ENCODE peak calls at places on chromosomes 16 and 17, in ten cellular contexts. B, P, C, O, I, W, A, R, M and U are unnamed samples.

GRCh38 chr17:17416400-17417360 is 60.1 kb upstream of the MED9 start:
- DNase-seq in B (peak; percentile 58), R (peak; percentile 79), C (peak; percentile 94), P (no peak), M (no peak), W (no peak), I (no peak), A (no peak), O (peak; percentile 58), U (peak; percentile 86)

GRCh38 chr17:78359936-78360370 is at the start of gene SOCS3:
- DNase-seq in R (peak; percentile 91), W (peak; percentile 75), O (peak; percentile 95), B (peak; percentile 94), A (peak; percentile 94), M (peak; percentile 79), P (peak; percentile 96), C (peak; percentile 98), I (peak; percentile 95), U (peak; percentile 99)

GRCh38 chr17:10550014-10550413 is 556 bp upstream of the MYH2 start:
- DNase-seq in M (no peak), O (no peak), R (no peak), B (no peak), C (no peak), A (no peak), P (no peak), I (no peak), W (no peak), U (no peak)

GRCh38 chr16:30953511-30954124 is 3.9 kb upstream of the SETD1A start:
- DNase-seq in O (peak; percentile 56), P (peak; percentile 76), W (peak; percentile 87), C (peak; percentile 80), B (peak; percentile 74), R (peak; percentile 52), A (peak; percentile 76), M (no peak), I (peak; percentile 54), U (peak; percentile 52)

GRCh38 chr16:86951831-86952598 is 365.2 kb downstream of the C16orf95 start:
- DNase-seq in A (no peak), P (no peak), I (no peak), C (peak; percentile 68), B (no peak), O (no peak), M (no peak), R (no peak), W (no peak), U (no peak)

GRCh38 chr17:33120103-33120502 is 128.5 kb downstream of the SPACA3 start:
- DNase-seq in I (no peak), R (peak; percentile 18), B (no peak), O (no peak), C (no peak), W (no peak), A (no peak), M (no peak), P (no peak), U (no peak)

GRCh38 chr17:3033248-3033640 is 30.2 kb downstream of the OR1D5 start:
- DNase-seq in A (peak; percentile 44), I (no peak), R (no peak), P (peak; percentile 34), W (no peak), C (no peak), M (no peak), B (no peak), O (no peak), U (peak; percentile 16)

GRCh38 chr16:70784692-70785317 is 16.2 kb downstream of the VAC14 start:
- DNase-seq in A (no peak), W (no peak), M (no peak), P (no peak), I (no peak), R (no peak), C (no peak), O (no peak), B (no peak), U (no peak)

GRCh38 chr16:51113254-51114125 is 37.6 kb downstream of the SALL1 start:
- DNase-seq in A (no peak), R (no peak), O (no peak), M (no peak), C (no peak), B (no peak), W (no peak), P (no peak), I (no peak), U (no peak)

DNA sequence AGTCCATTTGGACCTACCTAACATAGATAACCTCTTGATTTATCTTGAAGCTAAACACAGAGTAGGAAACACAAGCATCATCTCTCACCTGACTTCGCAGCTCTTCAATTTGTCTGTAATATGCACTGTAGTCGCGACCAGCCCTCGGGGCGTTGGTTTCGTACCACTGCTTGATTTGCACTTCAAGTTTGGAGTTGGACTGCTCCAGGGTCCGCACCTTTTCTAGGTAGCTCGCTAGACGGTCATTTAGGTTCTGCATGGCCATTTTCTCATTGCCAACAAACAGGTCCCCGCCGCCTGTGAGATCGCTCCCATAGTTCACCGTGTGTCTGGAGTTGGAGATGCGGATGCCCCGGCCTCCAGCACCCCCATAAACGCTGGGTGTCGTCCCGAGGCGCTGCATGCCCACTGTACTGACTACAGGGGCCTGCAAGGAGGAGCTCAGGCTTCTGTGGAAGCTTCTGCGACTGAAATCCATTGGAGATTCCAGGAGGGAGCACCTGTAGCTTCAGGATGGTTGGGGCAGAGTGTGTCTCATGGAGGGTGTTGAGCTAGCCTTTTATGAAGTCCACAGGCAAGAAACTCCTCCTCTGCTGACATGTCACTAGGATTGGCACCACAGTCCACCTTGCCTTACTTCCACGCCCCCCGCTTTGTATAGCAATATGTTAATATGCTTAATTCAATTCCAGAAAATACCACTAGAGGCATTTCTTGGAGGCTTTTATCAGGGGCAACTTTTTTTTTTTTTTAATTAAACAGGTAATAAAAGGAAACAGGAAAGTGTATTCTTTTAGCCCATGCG is at the start of gene KRT20:
- DNase-seq in B (no peak), R (no peak), W (no peak), M (no peak), A (peak; percentile 74), I (no peak), O (no peak), C (no peak), P (no peak), U (peak; percentile 30)
- TF ChIP-seq CTCF in B (no peak), R (no peak), W (no peak), M (no peak), A (peak; percentile 23), I (no peak), O (no peak), C (no peak), P (no peak), U (no peak)

GRCh38 chr17:4204190-4204589 is 59.6 kb downstream of the ANKFY1 start:
- DNase-seq in P (no peak), R (no peak), O (no peak), I (no peak), A (no peak), C (no peak), W (no peak), B (no peak), M (no peak), U (no peak)

GRCh38 chr17:4198995-4199394 is 56.0 kb downstream of the CYB5D2 start:
- DNase-seq in B (no peak), M (no peak), C (no peak), P (no peak), W (no peak), R (no peak), O (no peak), I (no peak), A (no peak), U (no peak)

GRCh38 chr17:4204676-4205075 is 59.1 kb downstream of the ANKFY1 start:
- DNase-seq in W (no peak), P (peak; percentile 74), C (peak; percentile 85), R (peak; percentile 36), B (peak; percentile 81), M (no peak), I (peak; percentile 49), O (no peak), A (no peak), U (no peak)

GRCh38 chr17:4199818-4200402 is 56.9 kb downstream of the CYB5D2 start:
- DNase-seq in O (no peak), P (no peak), B (no peak), C (peak; percentile 45), M (no peak), I (no peak), A (no peak), W (no peak), R (peak; percentile 27), U (no peak)

GRCh38 chr17:4201231-4201630 is 58.2 kb downstream of the CYB5D2 start:
- DNase-seq in W (no peak), R (no peak), C (no peak), A (no peak), I (no peak), B (no peak), O (no peak), M (no peak), P (no peak), U (no peak)
- H3K4me1 ChIP-seq in W (no peaks in the 10 kb centered on the region), R (peaks cover 11% of the 10 kb centered on the region), C (no peaks in the 10 kb centered on the region), A (no peaks in the 10 kb centered on the region), I (peaks cover 13% of the 10 kb centered on the region), B (peaks cover 16% of the 10 kb centered on the region), O (peaks cover 4% of the 10 kb centered on the region), M (no peaks in the 10 kb centered on the region), P (peaks cover 10% of the 10 kb centered on the region), U (peaks cover 3% of the 10 kb centered on the region)

GRCh38 chr17:4908301-4908700 is 5.4 kb upstream of the CHRNE start:
- DNase-seq in O (no peak), R (no peak), P (peak; percentile 73), B (no peak), W (no peak), I (no peak), C (no peak), A (no peak), M (no peak), U (no peak)
- TF ChIP-seq POLR2A in O (no peak), R (no peak), P (no peak), B (no peak), W (no peak), I (no peak), C (no peak), A (no peak), M (no peak), U (no peak)

DNA sequence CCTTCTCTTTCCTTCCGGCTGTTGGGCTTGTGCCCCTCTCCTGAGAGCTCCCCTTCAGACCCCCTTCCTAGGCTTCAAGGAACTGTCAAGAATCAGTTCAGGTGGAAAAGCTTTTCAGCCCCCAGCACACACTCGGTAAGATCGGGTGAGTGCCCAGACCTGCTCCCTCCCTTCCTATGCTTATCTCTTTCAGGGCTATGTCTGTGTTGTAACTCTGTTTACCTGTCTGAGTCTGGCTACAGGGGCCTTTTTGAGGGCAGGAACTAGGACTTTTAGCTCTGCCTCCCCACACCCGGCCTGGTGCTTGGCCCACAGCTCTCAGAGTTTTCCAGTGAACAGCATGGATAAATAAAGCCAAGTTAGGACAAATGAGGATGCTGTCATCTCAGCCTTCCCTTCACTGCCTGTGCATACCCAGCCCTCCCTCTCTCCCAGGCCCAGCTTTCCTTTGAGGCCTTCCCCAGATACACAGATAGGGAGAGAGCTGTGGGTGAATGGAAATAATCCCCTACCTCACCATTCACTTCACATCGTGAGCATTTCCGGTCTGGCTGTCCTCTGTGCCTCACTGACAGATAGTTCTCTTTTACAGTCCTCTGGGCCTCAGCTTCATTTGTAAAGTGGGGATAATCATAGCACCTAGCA is 5.7 kb upstream of the MRPS23 start:
- DNase-seq in W (no peak), P (no peak), M (no peak), O (peak; percentile 50), C (no peak), A (no peak), R (no peak), I (no peak), B (no peak), U (no peak)
- TF ChIP-seq CTCF in W (no peak), P (no peak), M (no peak), O (no peak), C (no peak), A (no peak), R (no peak), I (no peak), B (no peak), U (no peak)

GRCh38 chr16:10740845-10741208 is 2.8 kb upstream of the NUBP1 start:
- DNase-seq in O (peak; percentile 2), M (no peak), C (no peak), W (no peak), R (no peak), A (no peak), P (no peak), B (no peak), I (no peak), U (no peak)
- H3K4me1 ChIP-seq in O (peaks cover 18% of the 10 kb centered on the region), M (peaks cover 10% of the 10 kb centered on the region), C (peaks cover 14% of the 10 kb centered on the region), W (peaks cover 3% of the 10 kb centered on the region), R (peaks cover 7% of the 10 kb centered on the region), A (peaks cover 11% of the 10 kb centered on the region), P (peaks cover 46% of the 10 kb centered on the region), B (peaks cover 42% of the 10 kb centered on the region), I (peaks cover 52% of the 10 kb centered on the region), U (peaks cover 37% of the 10 kb centered on the region)